ENCODE peak calls at places on chromosome 5, in nine cellular contexts. One of them, this sample, is unnamed.

GRCh38 chr5:173035904-173036707 is 20.0 kb upstream of the CREBRF start:
- DNase-seq in adipocyte: no peak
- DNase-seq in progenitor cell of endocrine pancreas: no peak
- DNase-seq in NCI-H1048: no peak
- DNase-seq in upper lobe of right lung: peak
- DNase-seq in hypothalamus: no peak
- DNase-seq in left ventricle myocardium inferior: no peak
- DNase-seq in lung microvascular endothelial cell: peak
- DNase-seq in Calu3: no peak
- DNase-seq in this sample: peak

GRCh38 chr5:98755406-98755805 is 18.1 kb upstream of the RGMB start:
- DNase-seq in progenitor cell of endocrine pancreas: no peak
- DNase-seq in Calu3: no peak
- DNase-seq in upper lobe of right lung: no peak
- DNase-seq in lung microvascular endothelial cell: no peak
- DNase-seq in hypothalamus: no peak
- DNase-seq in left ventricle myocardium inferior: no peak
- DNase-seq in NCI-H1048: no peak
- DNase-seq in adipocyte: peak
- DNase-seq in this sample: no peak

GRCh38 chr5:35308391-35308790 is 78.1 kb upstream of the PRLR start:
- DNase-seq in NCI-H1048: no peak
- DNase-seq in upper lobe of right lung: no peak
- DNase-seq in Calu3: no peak
- DNase-seq in lung microvascular endothelial cell: no peak
- DNase-seq in left ventricle myocardium inferior: no peak
- DNase-seq in progenitor cell of endocrine pancreas: no peak
- DNase-seq in hypothalamus: no peak
- DNase-seq in adipocyte: no peak
- DNase-seq in this sample: no peak

GRCh38 chr5:32936329-32936728 is 225.2 kb downstream of the NPR3 start:
- DNase-seq in left ventricle myocardium inferior: no peak
- DNase-seq in adipocyte: no peak
- DNase-seq in hypothalamus: no peak
- DNase-seq in lung microvascular endothelial cell: peak
- DNase-seq in Calu3: no peak
- DNase-seq in upper lobe of right lung: no peak
- DNase-seq in progenitor cell of endocrine pancreas: no peak
- DNase-seq in NCI-H1048: no peak
- DNase-seq in this sample: no peak

GRCh38 chr5:138503487-138504270 is 38.4 kb downstream of the EGR1 start:
- DNase-seq in upper lobe of right lung: no peak
- DNase-seq in hypothalamus: no peak
- DNase-seq in Calu3: peak
- DNase-seq in NCI-H1048: peak
- DNase-seq in lung microvascular endothelial cell: peak
- DNase-seq in left ventricle myocardium inferior: no peak
- DNase-seq in adipocyte: peak
- DNase-seq in progenitor cell of endocrine pancreas: no peak
- DNase-seq in this sample: peak

GRCh38 chr5:9545301-9545958 is 445 bp downstream of the SEMA5A start:
- DNase-seq in NCI-H1048: no peak
- DNase-seq in progenitor cell of endocrine pancreas: peak
- DNase-seq in adipocyte: peak
- DNase-seq in lung microvascular endothelial cell: no peak
- DNase-seq in Calu3: no peak
- DNase-seq in upper lobe of right lung: peak
- DNase-seq in left ventricle myocardium inferior: no peak
- DNase-seq in hypothalamus: no peak
- DNase-seq in this sample: no peak

GRCh38 chr5:81779125-81779934 is 28.4 kb upstream of the SSBP2 start:
- DNase-seq in lung microvascular endothelial cell: peak
- DNase-seq in progenitor cell of endocrine pancreas: no peak
- DNase-seq in NCI-H1048: no peak
- DNase-seq in adipocyte: peak
- DNase-seq in hypothalamus: no peak
- DNase-seq in upper lobe of right lung: peak
- DNase-seq in Calu3: peak
- DNase-seq in left ventricle myocardium inferior: peak
- DNase-seq in this sample: peak

GRCh38 chr5:157431544-157432200 is 28.3 kb upstream of the NIPAL4 start:
- DNase-seq in left ventricle myocardium inferior: no peak
- DNase-seq in upper lobe of right lung: no peak
- DNase-seq in hypothalamus: no peak
- DNase-seq in adipocyte: peak
- DNase-seq in NCI-H1048: no peak
- DNase-seq in Calu3: peak
- DNase-seq in progenitor cell of endocrine pancreas: no peak
- DNase-seq in lung microvascular endothelial cell: peak
- DNase-seq in this sample: peak

GRCh38 chr5:856531-857425 is 6.0 kb upstream of the ZDHHC11 start:
- DNase-seq in progenitor cell of endocrine pancreas: no peak
- DNase-seq in lung microvascular endothelial cell: no peak
- DNase-seq in left ventricle myocardium inferior: peak
- DNase-seq in Calu3: no peak
- DNase-seq in adipocyte: no peak
- DNase-seq in NCI-H1048: no peak
- DNase-seq in hypothalamus: no peak
- DNase-seq in upper lobe of right lung: peak
- DNase-seq in this sample: no peak

GRCh38 chr5:169576181-169576598 is 7.4 kb upstream of the SPDL1 start:
- DNase-seq in NCI-H1048: no peak
- DNase-seq in Calu3: no peak
- DNase-seq in progenitor cell of endocrine pancreas: no peak
- DNase-seq in hypothalamus: no peak
- DNase-seq in adipocyte: peak
- DNase-seq in left ventricle myocardium inferior: no peak
- DNase-seq in upper lobe of right lung: no peak
- DNase-seq in lung microvascular endothelial cell: no peak
- DNase-seq in this sample: no peak

GRCh38 chr5:31867219-31867618 is 228.3 kb downstream of the PDZD2 start:
- DNase-seq in NCI-H1048: no peak
- DNase-seq in Calu3: no peak
- DNase-seq in progenitor cell of endocrine pancreas: no peak
- DNase-seq in lung microvascular endothelial cell: no peak
- DNase-seq in adipocyte: no peak
- DNase-seq in hypothalamus: no peak
- DNase-seq in left ventricle myocardium inferior: no peak
- DNase-seq in upper lobe of right lung: no peak
- DNase-seq in this sample: no peak

GRCh38 chr5:134873494-134873893 is 677 bp upstream of the TXNDC15 start:
- DNase-seq in upper lobe of right lung: no peak
- DNase-seq in progenitor cell of endocrine pancreas: no peak
- DNase-seq in hypothalamus: no peak
- DNase-seq in adipocyte: no peak
- DNase-seq in left ventricle myocardium inferior: no peak
- DNase-seq in Calu3: no peak
- DNase-seq in lung microvascular endothelial cell: no peak
- DNase-seq in NCI-H1048: no peak
- DNase-seq in this sample: no peak

GRCh38 chr5:84036842-84037241 is 316.2 kb upstream of the HAPLN1 start:
- DNase-seq in progenitor cell of endocrine pancreas: no peak
- DNase-seq in Calu3: no peak
- DNase-seq in adipocyte: no peak
- DNase-seq in NCI-H1048: no peak
- DNase-seq in lung microvascular endothelial cell: no peak
- DNase-seq in left ventricle myocardium inferior: no peak
- DNase-seq in hypothalamus: no peak
- DNase-seq in upper lobe of right lung: no peak
- DNase-seq in this sample: no peak

GRCh38 chr5:115952579-115952978 is 9.7 kb upstream of the LVRN start:
- DNase-seq in progenitor cell of endocrine pancreas: no peak
- DNase-seq in lung microvascular endothelial cell: no peak
- DNase-seq in NCI-H1048: no peak
- DNase-seq in adipocyte: no peak
- DNase-seq in left ventricle myocardium inferior: no peak
- DNase-seq in hypothalamus: no peak
- DNase-seq in upper lobe of right lung: no peak
- DNase-seq in Calu3: no peak
- DNase-seq in this sample: no peak

GRCh38 chr5:141094481-141095262 is at the start of gene PCDHB2:
- DNase-seq in upper lobe of right lung: no peak
- DNase-seq in adipocyte: peak
- DNase-seq in Calu3: no peak
- DNase-seq in left ventricle myocardium inferior: no peak
- DNase-seq in lung microvascular endothelial cell: peak
- DNase-seq in NCI-H1048: peak
- DNase-seq in hypothalamus: no peak
- DNase-seq in progenitor cell of endocrine pancreas: peak
- DNase-seq in this sample: peak

GRCh38 chr5:38830521-38831051 is 15.2 kb upstream of the OSMR start:
- DNase-seq in adipocyte: no peak
- DNase-seq in Calu3: no peak
- DNase-seq in progenitor cell of endocrine pancreas: no peak
- DNase-seq in left ventricle myocardium inferior: no peak
- DNase-seq in upper lobe of right lung: no peak
- DNase-seq in lung microvascular endothelial cell: no peak
- DNase-seq in hypothalamus: no peak
- DNase-seq in NCI-H1048: no peak
- DNase-seq in this sample: no peak

GRCh38 chr5:131163315-131164119 is 1.5 kb downstream of the HINT1 start:
- DNase-seq in adipocyte: peak
- DNase-seq in progenitor cell of endocrine pancreas: no peak
- DNase-seq in hypothalamus: no peak
- DNase-seq in Calu3: no peak
- DNase-seq in left ventricle myocardium inferior: no peak
- DNase-seq in NCI-H1048: no peak
- DNase-seq in lung microvascular endothelial cell: peak
- DNase-seq in upper lobe of right lung: no peak
- DNase-seq in this sample: peak

GRCh38 chr5:37771731-37772130 is 68.1 kb downstream of the GDNF start:
- DNase-seq in left ventricle myocardium inferior: no peak
- DNase-seq in Calu3: no peak
- DNase-seq in adipocyte: peak
- DNase-seq in hypothalamus: no peak
- DNase-seq in upper lobe of right lung: no peak
- DNase-seq in NCI-H1048: no peak
- DNase-seq in progenitor cell of endocrine pancreas: no peak
- DNase-seq in lung microvascular endothelial cell: peak
- DNase-seq in this sample: no peak

GRCh38 chr5:112656456-112656855 is 81.2 kb upstream of the APC start:
- DNase-seq in lung microvascular endothelial cell: no peak
- DNase-seq in left ventricle myocardium inferior: no peak
- DNase-seq in Calu3: no peak
- DNase-seq in adipocyte: no peak
- DNase-seq in upper lobe of right lung: no peak
- DNase-seq in progenitor cell of endocrine pancreas: no peak
- DNase-seq in hypothalamus: no peak
- DNase-seq in NCI-H1048: no peak
- DNase-seq in this sample: no peak

GRCh38 chr5:72380491-72381274 is 60.5 kb downstream of the PTCD2 start:
- DNase-seq in progenitor cell of endocrine pancreas: no peak
- DNase-seq in lung microvascular endothelial cell: no peak
- DNase-seq in left ventricle myocardium inferior: no peak
- DNase-seq in upper lobe of right lung: no peak
- DNase-seq in Calu3: no peak
- DNase-seq in adipocyte: no peak
- DNase-seq in NCI-H1048: no peak
- DNase-seq in hypothalamus: no peak
- DNase-seq in this sample: no peak

GRCh38 chr5:68215888-68216736 is 556 bp downstream of the PIK3R1 start:
- DNase-seq in adipocyte: no peak
- DNase-seq in Calu3: peak
- DNase-seq in upper lobe of right lung: peak
- DNase-seq in lung microvascular endothelial cell: no peak
- DNase-seq in NCI-H1048: no peak
- DNase-seq in progenitor cell of endocrine pancreas: peak
- DNase-seq in hypothalamus: peak
- DNase-seq in left ventricle myocardium inferior: peak
- DNase-seq in this sample: no peak

GRCh38 chr5:38931731-38932130 is 85.9 kb downstream of the OSMR start:
- DNase-seq in left ventricle myocardium inferior: no peak
- DNase-seq in adipocyte: no peak
- DNase-seq in upper lobe of right lung: no peak
- DNase-seq in progenitor cell of endocrine pancreas: no peak
- DNase-seq in NCI-H1048: no peak
- DNase-seq in lung microvascular endothelial cell: peak
- DNase-seq in Calu3: no peak
- DNase-seq in hypothalamus: no peak
- DNase-seq in this sample: no peak

GRCh38 chr5:54159153-54159836 is 151.1 kb downstream of the ARL15 start:
- DNase-seq in left ventricle myocardium inferior: no peak
- DNase-seq in upper lobe of right lung: no peak
- DNase-seq in progenitor cell of endocrine pancreas: no peak
- DNase-seq in Calu3: no peak
- DNase-seq in hypothalamus: no peak
- DNase-seq in NCI-H1048: no peak
- DNase-seq in adipocyte: peak
- DNase-seq in lung microvascular endothelial cell: peak
- DNase-seq in this sample: no peak

GRCh38 chr5:29387384-29387783 is 1806.1 kb upstream of the CDH6 start:
- DNase-seq in left ventricle myocardium inferior: no peak
- DNase-seq in hypothalamus: no peak
- DNase-seq in progenitor cell of endocrine pancreas: no peak
- DNase-seq in lung microvascular endothelial cell: no peak
- DNase-seq in Calu3: no peak
- DNase-seq in NCI-H1048: no peak
- DNase-seq in upper lobe of right lung: no peak
- DNase-seq in adipocyte: no peak
- DNase-seq in this sample: no peak

GRCh38 chr5:175418252-175418651 is 25.7 kb downstream of the DRD1 start:
- DNase-seq in hypothalamus: no peak
- DNase-seq in Calu3: no peak
- DNase-seq in upper lobe of right lung: no peak
- DNase-seq in left ventricle myocardium inferior: no peak
- DNase-seq in lung microvascular endothelial cell: no peak
- DNase-seq in adipocyte: no peak
- DNase-seq in NCI-H1048: no peak
- DNase-seq in progenitor cell of endocrine pancreas: no peak
- DNase-seq in this sample: no peak

GRCh38 chr5:111532873-111533272 is 20.5 kb upstream of the STARD4 start:
- DNase-seq in adipocyte: peak
- DNase-seq in lung microvascular endothelial cell: no peak
- DNase-seq in left ventricle myocardium inferior: no peak
- DNase-seq in upper lobe of right lung: no peak
- DNase-seq in progenitor cell of endocrine pancreas: no peak
- DNase-seq in NCI-H1048: no peak
- DNase-seq in Calu3: no peak
- DNase-seq in hypothalamus: no peak
- DNase-seq in this sample: no peak

GRCh38 chr5:5309645-5310044 is 112.8 kb upstream of the ICE1 start:
- DNase-seq in upper lobe of right lung: no peak
- DNase-seq in lung microvascular endothelial cell: no peak
- DNase-seq in hypothalamus: no peak
- DNase-seq in progenitor cell of endocrine pancreas: no peak
- DNase-seq in adipocyte: no peak
- DNase-seq in Calu3: no peak
- DNase-seq in NCI-H1048: no peak
- DNase-seq in left ventricle myocardium inferior: no peak
- DNase-seq in this sample: no peak

This sample was measured in endothelial cell of umbilical vein.